ENCODE peak calls at places on chromosomes 7 and 10, in seven cellular contexts. B is activated CD8-positive, alpha-beta memory T cell treated with anti-CD3 and anti-CD28 coated beads, Interleukin-2, amount 50 U/mL, for 48 hours; C is GM04504; L is Daoy; R is osteocyte; P is spleen; U is effector memory CD4-positive, alpha-beta T cell. O is an unnamed sample.

GRCh38 chr10:15411035-15411434 is 39.9 kb upstream of the FAM171A1 start:
- DNase-seq in B (no peak), C (no peak), L (no peak), R (no peak), P (no peak), U (no peak), O (no peak)

GRCh38 chr10:73503037-73503436 is 7.2 kb upstream of the PPP3CB start:
- DNase-seq in B (no peak), C (no peak), L (no peak), R (no peak), P (no peak), U (no peak), O (no peak)

GRCh38 chr7:47394751-47395252 is 187.1 kb downstream of the TNS3 start:
- DNase-seq in B (no peak), C (no peak), L (no peak), R (no peak), P (no peak), U (no peak), O (no peak)

GRCh38 chr7:104160375-104160774 is 47.4 kb downstream of the ORC5 start:
- DNase-seq in B (no peak), C (no peak), L (no peak), R (no peak), P (no peak), U (no peak), O (no peak)

GRCh38 chr10:70943806-70944466 is 55.6 kb upstream of the PCBD1 start:
- DNase-seq in B (no peak), C (no peak), L (no peak), R (no peak), P (no peak), U (no peak), O (no peak)

GRCh38 chr7:132759482-132760240 is 183.4 kb upstream of the PLXNA4 start:
- DNase-seq in B (no peak), C (no peak), L (no peak), R (peak), P (no peak), U (no peak), O (no peak)

GRCh38 chr10:104434601-104435000 is 81.0 kb downstream of the CFAP58 start:
- DNase-seq in B (no peak), C (no peak), L (no peak), R (no peak), P (no peak), U (no peak), O (no peak)

GRCh38 chr7:1651031-1651446 is 19.0 kb upstream of the ELFN1 start:
- DNase-seq in B (no peak), C (no peak), L (no peak), R (no peak), P (no peak), U (no peak), O (no peak)

GRCh38 chr10:3452234-3452633 is 279.7 kb upstream of the PITRM1 start:
- DNase-seq in B (no peak), C (peak), L (peak), R (no peak), P (no peak), U (no peak), O (peak)

GRCh38 chr10:110336111-110336721 is 31.5 kb upstream of the SMNDC1 start:
- DNase-seq in B (no peak), C (peak), L (peak), R (no peak), P (no peak), U (no peak), O (peak)

GRCh38 chr7:27174077-27175004 is at the start of gene HOXA10:
- DNase-seq in B (peak), C (peak), L (peak), R (no peak), P (peak), U (no peak), O (no peak)

GRCh38 chr7:50801907-50802306 is 19.2 kb upstream of the GRB10 start:
- DNase-seq in B (no peak), C (no peak), L (no peak), R (no peak), P (no peak), U (no peak), O (no peak)

GRCh38 chr10:132109341-132110072 is 43.8 kb downstream of the JAKMIP3 start:
- DNase-seq in B (no peak), C (no peak), L (no peak), R (peak), P (no peak), U (no peak), O (no peak)

GRCh38 chr10:103839867-103840746 is 15.3 kb downstream of the SH3PXD2A start:
- DNase-seq in B (no peak), C (no peak), L (no peak), R (no peak), P (peak), U (no peak), O (no peak)

GRCh38 chr7:99897688-99898357 is 21.0 kb upstream of the OR2AE1 start:
- DNase-seq in B (no peak), C (no peak), L (no peak), R (no peak), P (no peak), U (no peak), O (no peak)

GRCh38 chr7:111132833-111133232 is 41.9 kb downstream of the LRRN3 start:
- DNase-seq in B (no peak), C (no peak), L (peak), R (no peak), P (no peak), U (no peak), O (no peak)

GRCh38 chr7:17103984-17104383 is 194.5 kb upstream of the AHR start:
- DNase-seq in B (no peak), C (no peak), L (no peak), R (no peak), P (no peak), U (no peak), O (no peak)

GRCh38 chr7:23597908-23598224 is 684 bp downstream of the CCDC126 start:
- DNase-seq in B (no peak), C (no peak), L (no peak), R (no peak), P (no peak), U (no peak), O (no peak)

GRCh38 chr10:61465807-61466425 is 12.7 kb upstream of the TMEM26 start:
- DNase-seq in B (no peak), C (no peak), L (no peak), R (no peak), P (no peak), U (no peak), O (no peak)

GRCh38 chr10:32239770-32240169 is 107.2 kb downstream of the EPC1 start:
- DNase-seq in B (no peak), C (peak), L (no peak), R (no peak), P (no peak), U (no peak), O (no peak)

GRCh38 chr7:135320277-135320676 is 86.6 kb downstream of the STRA8 start:
- DNase-seq in B (no peak), C (peak), L (peak), R (peak), P (no peak), U (no peak), O (no peak)

GRCh38 chr7:134477954-134478353 is 19.1 kb upstream of the AKR1B1 start:
- DNase-seq in B (no peak), C (no peak), L (no peak), R (no peak), P (no peak), U (no peak), O (no peak)

GRCh38 chr7:94087664-94088352 is 83.7 kb upstream of the BET1 start:
- DNase-seq in B (no peak), C (peak), L (peak), R (no peak), P (no peak), U (peak), O (peak)

GRCh38 chr7:98762620-98763019 is 107.2 kb downstream of the TMEM130 start:
- DNase-seq in B (no peak), C (no peak), L (no peak), R (no peak), P (no peak), U (no peak), O (no peak)

GRCh38 chr7:108007280-108007679 is 4.3 kb upstream of the LAMB1 start:
- DNase-seq in B (no peak), C (no peak), L (no peak), R (no peak), P (no peak), U (no peak), O (no peak)

GRCh38 chr10:59240581-59241183 is 64.2 kb downstream of the PHYHIPL start:
- DNase-seq in B (no peak), C (peak), L (peak), R (no peak), P (no peak), U (no peak), O (peak)

O was measured in HFF-Myc.